ENCODE peak calls at places on chromosome 1, in four cellular contexts. One of them, this sample, is unnamed.
A peak's percentile ranks its signal among the peaks of the same experiment; 100 is the strongest.

GRCh38 chr1:36856126-36856525 is 178.2 kb downstream of the GRIK3 start:
- DNase-seq in adrenal gland: no peak
- DNase-seq in CD8-positive, alpha-beta T cell: no peak
- DNase-seq in AML-193: no peak
- DNase-seq in this sample: no peak

GRCh38 chr1:155873860-155874259 is 14.5 kb downstream of the SYT11 start:
- DNase-seq in adrenal gland: no peak
- DNase-seq in CD8-positive, alpha-beta T cell: no peak
- DNase-seq in AML-193: no peak
- DNase-seq in this sample: no peak

GRCh38 chr1:228139406-228139930 is 611 bp upstream of the GUK1 start:
- DNase-seq in adrenal gland: no peak
- DNase-seq in CD8-positive, alpha-beta T cell: no peak
- DNase-seq in AML-193: no peak
- DNase-seq in this sample: no peak

GRCh38 chr1:212470059-212470458 is 37.3 kb downstream of the NENF start:
- DNase-seq in adrenal gland: peak; percentile 95
- DNase-seq in CD8-positive, alpha-beta T cell: no peak
- DNase-seq in AML-193: no peak
- DNase-seq in this sample: no peak

GRCh38 chr1:231039161-231040018 is 664 bp downstream of the FAM89A start:
- DNase-seq in adrenal gland: peak; percentile 52
- DNase-seq in CD8-positive, alpha-beta T cell: peak; percentile 58
- DNase-seq in AML-193: peak; percentile 16
- DNase-seq in this sample: peak; percentile 11

GRCh38 chr1:205985330-205986005 is 17.7 kb downstream of the RAB7B start:
- DNase-seq in adrenal gland: no peak
- DNase-seq in CD8-positive, alpha-beta T cell: no peak
- DNase-seq in AML-193: no peak
- DNase-seq in this sample: no peak

GRCh38 chr1:232950919-232951579 is 638 bp downstream of the NTPCR start:
- DNase-seq in adrenal gland: no peak
- DNase-seq in CD8-positive, alpha-beta T cell: peak; percentile 52
- DNase-seq in AML-193: peak; percentile 4
- DNase-seq in this sample: no peak

GRCh38 chr1:26280333-26281042 is 602 bp downstream of the SH3BGRL3 start:
- DNase-seq in adrenal gland: no peak
- DNase-seq in CD8-positive, alpha-beta T cell: no peak
- DNase-seq in AML-193: no peak
- DNase-seq in this sample: no peak

GRCh38 chr1:154179951-154180687 is 11.8 kb downstream of the TPM3 start:
- DNase-seq in adrenal gland: no peak
- DNase-seq in CD8-positive, alpha-beta T cell: no peak
- DNase-seq in AML-193: peak; percentile 88
- DNase-seq in this sample: no peak

GRCh38 chr1:208728815-208729214 is 484.6 kb upstream of the PLXNA2 start:
- DNase-seq in adrenal gland: no peak
- DNase-seq in CD8-positive, alpha-beta T cell: no peak
- DNase-seq in AML-193: no peak
- DNase-seq in this sample: no peak

GRCh38 chr1:119027759-119028158 is 39.6 kb upstream of the TBX15 start:
- DNase-seq in adrenal gland: no peak
- DNase-seq in CD8-positive, alpha-beta T cell: no peak
- DNase-seq in AML-193: no peak
- DNase-seq in this sample: no peak

GRCh38 chr1:228075801-228076271 is 6.7 kb upstream of the ARF1 start:
- DNase-seq in adrenal gland: no peak
- DNase-seq in CD8-positive, alpha-beta T cell: no peak
- DNase-seq in AML-193: no peak
- DNase-seq in this sample: no peak

GRCh38 chr1:5901150-5901549 is 91.1 kb downstream of the NPHP4 start:
- DNase-seq in adrenal gland: no peak
- DNase-seq in CD8-positive, alpha-beta T cell: no peak
- DNase-seq in AML-193: no peak
- DNase-seq in this sample: no peak

GRCh38 chr1:225871374-225872074 is 10.7 kb downstream of the TMEM63A start:
- DNase-seq in adrenal gland: no peak
- DNase-seq in CD8-positive, alpha-beta T cell: no peak
- DNase-seq in AML-193: no peak
- DNase-seq in this sample: no peak

GRCh38 chr1:159958721-159959380 is 4.8 kb upstream of the SLAMF9 start:
- DNase-seq in adrenal gland: no peak
- DNase-seq in CD8-positive, alpha-beta T cell: no peak
- DNase-seq in AML-193: no peak
- DNase-seq in this sample: no peak

GRCh38 chr1:228955691-228956090 is 220.4 kb downstream of the RHOU start:
- DNase-seq in adrenal gland: no peak
- DNase-seq in CD8-positive, alpha-beta T cell: no peak
- DNase-seq in AML-193: no peak
- DNase-seq in this sample: no peak

GRCh38 chr1:104636581-104636980 is 886.9 kb downstream of the AMY1C start:
- DNase-seq in adrenal gland: no peak
- DNase-seq in CD8-positive, alpha-beta T cell: no peak
- DNase-seq in AML-193: no peak
- DNase-seq in this sample: no peak

This sample was measured in T-helper 2 cell.